ENCODE peak calls at places on chromosomes 11 and 22, in five cellular contexts. M, G, C, F and E are unnamed samples.

GRCh38 chr22:25656724-25657123 is 85.3 kb upstream of the MYO18B start:
- DNase-seq in M (no peak), G (peak), C (no peak), F (no peak), E (no peak)

GRCh38 chr11:13970986-13971385 is 8.5 kb downstream of the SPON1 start:
- DNase-seq in M (peak), G (no peak), C (no peak), F (peak), E (peak)

GRCh38 chr11:18775492-18776292 is 15.9 kb downstream of the PTPN5 start:
- DNase-seq in M (peak), G (no peak), C (peak), F (peak), E (peak)

GRCh38 chr11:60280412-60280811 is at the start of gene MS4A4A:
- DNase-seq in M (no peak), G (no peak), C (no peak), F (no peak), E (no peak)

GRCh38 chr11:46260161-46260560 is 17.3 kb upstream of the CREB3L1 start:
- DNase-seq in M (no peak), G (no peak), C (no peak), F (no peak), E (no peak)

GRCh38 chr11:130327716-130328115 is 13.0 kb upstream of the ZBTB44 start:
- DNase-seq in M (no peak), G (no peak), C (no peak), F (no peak), E (no peak)

GRCh38 chr11:117456027-117456720 is 128.5 kb downstream of the CEP164 start:
- DNase-seq in M (no peak), G (peak), C (no peak), F (no peak), E (no peak)

GRCh38 chr11:30826911-30827310 is 240.8 kb upstream of the MPPED2 start:
- DNase-seq in M (no peak), G (no peak), C (no peak), F (no peak), E (no peak)

GRCh38 chr11:115920087-115920461 is 415.9 kb upstream of the CADM1 start:
- DNase-seq in M (no peak), G (no peak), C (no peak), F (no peak), E (no peak)

GRCh38 chr11:123409456-123409801 is 20.6 kb upstream of the GRAMD1B start:
- DNase-seq in M (no peak), G (peak), C (no peak), F (no peak), E (no peak)

GRCh38 chr11:94747136-94748110 is 20.7 kb upstream of the AMOTL1 start:
- DNase-seq in M (peak), G (no peak), C (no peak), F (no peak), E (no peak)

GRCh38 chr11:41334007-41334933 is 125.2 kb downstream of the LRRC4C start:
- DNase-seq in M (no peak), G (no peak), C (no peak), F (no peak), E (no peak)

GRCh38 chr22:48753752-48754517 is 1073.7 kb downstream of the BRD1 start:
- DNase-seq in M (no peak), G (no peak), C (no peak), F (no peak), E (no peak)

DNA sequence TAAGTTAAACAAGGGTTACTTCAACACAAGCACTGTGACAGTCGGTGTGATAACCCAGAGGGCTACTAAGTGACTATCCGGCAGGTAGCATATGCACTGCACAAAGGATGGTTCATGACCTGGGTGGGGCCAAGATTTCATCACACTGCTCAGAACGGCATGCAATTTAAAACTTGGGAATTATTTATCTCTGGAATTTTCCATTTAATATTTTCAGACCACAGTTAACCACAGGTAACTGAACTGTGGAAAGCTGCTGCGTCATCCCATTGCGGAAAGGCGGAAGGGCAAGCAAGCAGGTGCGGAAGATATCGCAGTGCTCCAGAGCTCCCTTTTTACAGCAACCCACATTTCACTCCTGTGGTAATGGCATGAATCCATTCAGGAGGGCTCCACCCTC is 540.8 kb downstream of the INSC start:
- DNase-seq in M (no peak), G (no peak), C (no peak), F (no peak), E (no peak)
- TF ChIP-seq EP300 in M (no peak), G (no peak), C (no peak), F (no peak), E (no peak)

DNA sequence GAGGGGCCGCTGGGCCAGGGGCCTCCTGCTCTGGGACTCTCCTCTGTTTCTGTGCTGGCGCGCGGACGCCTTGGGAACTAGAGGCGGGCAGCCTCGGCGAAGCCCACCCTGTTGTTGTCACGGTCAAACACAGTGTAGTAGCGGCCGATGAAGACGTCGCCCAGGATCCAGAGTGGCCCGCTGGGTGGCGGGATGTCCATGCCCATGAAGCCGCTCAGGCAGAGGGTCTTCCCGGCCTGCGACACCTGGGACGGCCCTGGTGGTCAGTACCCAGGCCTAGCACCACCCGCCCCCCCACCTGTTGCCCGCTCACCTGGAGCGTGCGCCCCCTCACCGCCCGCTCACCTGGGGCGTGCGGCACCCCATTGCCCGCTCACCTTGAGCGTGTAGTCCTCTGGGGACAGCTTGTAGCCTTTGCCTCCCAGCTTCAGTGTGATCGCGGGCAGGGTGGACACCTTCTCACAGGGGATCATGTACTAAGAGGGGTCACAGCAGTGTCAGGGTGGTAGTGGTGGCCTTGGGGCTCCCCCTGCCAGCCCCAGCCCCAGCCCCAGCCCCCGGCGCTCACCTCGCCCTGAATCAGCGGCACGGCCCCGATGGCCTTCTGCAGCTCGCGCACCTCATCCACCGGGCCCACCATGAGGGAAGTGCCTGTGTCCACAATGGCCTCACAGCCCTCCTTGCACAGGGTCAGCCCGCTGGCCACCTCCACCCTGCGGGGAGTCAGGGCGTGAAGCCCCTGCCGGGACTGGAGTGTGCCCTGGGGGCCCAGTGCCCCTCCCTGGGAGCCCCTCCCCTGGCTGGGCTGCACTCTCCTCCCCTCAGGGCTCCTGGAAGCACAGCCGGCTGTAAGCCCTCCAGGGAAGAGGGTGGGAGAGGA is 3.3 kb upstream of the IFITM10 start:
- DNase-seq in M (no peak), G (no peak), C (no peak), F (no peak), E (peak)
- TF ChIP-seq USF2 in M (no peak), G (no peak), C (no peak), F (no peak), E (no peak)

GRCh38 chr11:74138572-74138971 is 32.2 kb downstream of the C2CD3 start:
- DNase-seq in M (peak), G (no peak), C (no peak), F (peak), E (no peak)
- TF ChIP-seq EP300 in M (peak), G (no peak), C (no peak), F (peak), E (no peak)

GRCh38 chr11:77047007-77047927 is 13.1 kb downstream of the B3GNT6 start:
- DNase-seq in M (peak), G (peak), C (peak), F (peak), E (peak)
- TF ChIP-seq USF2 in M (no peak), G (no peak), C (no peak), F (peak), E (no peak)

DNA sequence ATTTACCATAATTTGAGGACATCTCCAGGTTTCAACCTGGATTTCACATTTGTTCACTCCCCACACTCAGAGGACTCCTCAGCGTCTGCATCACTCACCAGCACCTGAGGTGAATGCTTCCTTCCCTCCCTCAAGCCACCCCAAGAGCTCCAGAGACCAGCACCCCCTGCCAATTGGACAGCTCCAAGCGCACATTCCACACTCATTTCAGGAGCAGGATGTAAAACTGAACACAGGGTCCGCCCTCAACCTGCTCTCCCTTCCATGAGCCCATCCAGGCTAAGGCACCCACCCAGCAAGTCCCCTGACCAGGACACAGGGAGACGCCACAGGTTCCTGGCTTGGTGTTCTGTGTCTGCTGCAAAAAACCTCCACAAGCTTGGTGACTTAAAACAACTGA is 3.9 kb downstream of the SCGB1D1 start:
- DNase-seq in M (no peak), G (no peak), C (no peak), F (no peak), E (no peak)
- TF ChIP-seq EP300 in M (no peak), G (no peak), C (no peak), F (no peak), E (no peak)

GRCh38 chr11:2092464-2092910 is 46.7 kb downstream of the IGF2 start:
- DNase-seq in M (no peak), G (no peak), C (no peak), F (no peak), E (no peak)

GRCh38 chr11:2094354-2095197 is 44.6 kb downstream of the IGF2 start:
- DNase-seq in M (no peak), G (no peak), C (no peak), F (no peak), E (no peak)

GRCh38 chr11:2095198-2095520 is 44.0 kb downstream of the IGF2 start:
- DNase-seq in M (no peak), G (no peak), C (no peak), F (no peak), E (no peak)

GRCh38 chr11:2092956-2093412 is 46.2 kb downstream of the IGF2 start:
- DNase-seq in M (no peak), G (no peak), C (no peak), F (no peak), E (peak)

DNA sequence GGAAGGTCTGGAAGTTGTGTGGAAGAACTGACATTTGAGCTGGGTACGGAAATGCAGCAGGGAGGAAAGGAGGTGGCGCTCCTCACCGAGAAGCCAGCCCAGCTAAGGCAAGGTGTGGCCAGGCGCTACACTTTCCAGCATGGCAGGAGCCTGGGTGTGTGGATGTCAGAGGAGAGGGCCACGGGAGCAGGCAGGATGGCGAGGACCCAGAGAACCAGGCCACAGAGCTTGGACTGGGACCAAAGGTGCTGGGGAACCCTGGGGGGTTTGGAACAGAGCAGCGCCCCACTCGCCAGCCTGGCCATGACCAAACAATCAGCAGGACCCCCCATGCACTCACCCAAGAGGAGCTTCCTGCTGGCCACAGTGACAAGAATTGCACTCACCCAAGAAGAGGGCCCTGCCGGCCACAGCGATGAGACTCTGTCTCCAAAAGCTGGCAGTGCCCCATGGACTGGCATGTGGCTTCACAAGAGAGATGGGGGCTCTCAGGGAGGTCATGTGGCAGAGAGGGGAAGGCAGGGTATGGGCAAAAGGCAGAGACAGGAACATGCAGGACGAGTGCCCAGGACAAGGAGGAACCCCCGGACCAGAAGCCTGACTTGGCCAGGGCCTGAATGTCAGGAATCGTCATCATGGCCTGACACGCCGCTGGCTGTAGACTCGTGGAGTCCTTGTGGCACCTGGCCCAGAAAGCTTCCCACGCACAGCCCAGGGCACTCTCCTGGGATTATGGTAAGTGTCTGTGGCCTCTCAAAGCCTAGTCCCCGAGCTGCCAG is 45.4 kb downstream of the IGF2 start:
- DNase-seq in M (no peak), G (no peak), C (no peak), F (no peak), E (no peak)
- TF ChIP-seq USF2 in M (no peak), G (no peak), C (no peak), F (no peak), E (no peak)